ENCODE peak calls at places on chromosomes 6 and 20, in ten cellular contexts. A is mammary epithelial cell, F is psoas muscle, J is suprapubic skin, X is body of pancreas, U is GM06990, R is fibroblast of the aortic adventitia, K is fibroblast of pulmonary artery, G is cardiac muscle cell, H is foreskin fibroblast. O is an unnamed sample.

GRCh38 chr20:32017711-32018251 is 7.5 kb downstream of the CCM2L start:
- DNase-seq in X (peak), R (no peak), A (peak), K (no peak), F (no peak), J (no peak), U (no peak), G (peak), H (no peak), O (no peak)

GRCh38 chr6:20921533-20921932 is 387.3 kb downstream of the CDKAL1 start:
- DNase-seq in F (no peak), K (peak), R (peak), U (no peak), H (peak), A (no peak), X (no peak), J (no peak), G (no peak), O (peak)

GRCh38 chr6:21800948-21801438 is 207.4 kb downstream of the SOX4 start:
- DNase-seq in H (peak), A (no peak), G (no peak), X (no peak), K (peak), F (no peak), R (no peak), U (no peak), J (no peak), O (peak)

GRCh38 chr6:108074359-108075144 is at the start of gene OSTM1:
- DNase-seq in A (peak), K (peak), X (peak), R (peak), G (peak), U (peak), J (peak), F (peak), H (peak), O (peak)

GRCh38 chr6:152459245-152459644 is 177.9 kb downstream of the SYNE1 start:
- DNase-seq in K (no peak), X (no peak), H (no peak), R (no peak), G (no peak), U (no peak), J (no peak), F (no peak), A (no peak), O (no peak)

GRCh38 chr20:10857362-10858070 is 183.7 kb upstream of the JAG1 start:
- DNase-seq in U (no peak), H (peak), X (peak), K (peak), F (no peak), R (peak), A (peak), G (no peak), J (no peak), O (peak)

GRCh38 chr20:17785007-17785406 is 85.2 kb downstream of the BANF2 start:
- DNase-seq in J (no peak), A (no peak), K (no peak), G (no peak), R (no peak), X (no peak), F (no peak), H (no peak), U (no peak), O (no peak)

GRCh38 chr20:56429496-56429895 is 17.4 kb downstream of the CASS4 start:
- DNase-seq in R (peak), X (no peak), G (no peak), H (peak), F (no peak), A (no peak), K (peak), U (no peak), J (no peak), O (peak)

GRCh38 chr6:20302702-20303251 is 90.5 kb upstream of the MBOAT1 start:
- DNase-seq in F (no peak), A (no peak), R (no peak), J (no peak), K (peak), X (no peak), G (peak), U (no peak), H (peak), O (peak)

GRCh38 chr6:28240517-28240916 is 11.6 kb downstream of the ZKSCAN4 start:
- DNase-seq in X (no peak), R (no peak), H (peak), G (no peak), F (no peak), J (no peak), U (no peak), K (no peak), A (no peak), O (no peak)

GRCh38 chr20:57060407-57061057 is 205.9 kb downstream of the BMP7 start:
- DNase-seq in X (no peak), U (no peak), A (peak), K (no peak), R (no peak), G (no peak), F (no peak), H (no peak), J (no peak), O (no peak)

GRCh38 chr6:81439417-81439816 is 313.1 kb downstream of the TENT5A start:
- DNase-seq in J (no peak), A (no peak), G (no peak), H (no peak), R (no peak), U (no peak), X (no peak), K (no peak), F (no peak), O (no peak)

GRCh38 chr20:47453167-47453782 is 48.4 kb upstream of the NCOA3 start:
- DNase-seq in G (no peak), H (peak), J (no peak), A (peak), U (peak), F (no peak), X (no peak), K (peak), R (peak), O (peak)

GRCh38 chr6:148831531-148831930 is 84.7 kb downstream of the UST start:
- DNase-seq in K (peak), A (peak), F (no peak), R (peak), H (no peak), G (no peak), J (no peak), U (no peak), X (no peak), O (no peak)

DNA sequence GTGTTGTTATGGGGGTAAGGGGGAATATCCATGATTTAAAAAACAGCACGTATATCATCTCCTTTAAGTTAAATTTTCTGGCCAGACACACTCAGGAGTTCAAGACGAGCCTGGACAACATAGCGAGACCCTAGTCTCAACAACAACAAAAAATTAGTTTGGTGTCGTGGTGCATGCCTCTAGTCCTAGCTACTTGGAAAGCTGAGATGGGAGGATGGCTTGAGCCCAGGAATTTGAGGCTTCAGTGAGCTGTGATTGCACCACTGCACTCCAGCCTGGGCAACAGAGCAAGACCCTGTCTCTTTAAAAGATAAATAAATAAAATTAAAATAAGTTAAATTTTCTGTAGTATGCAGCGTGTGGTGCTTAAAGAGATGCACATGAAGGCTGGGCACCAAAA is 31.5 kb upstream of the SRSF6 start:
- DNase-seq in U (no peak), H (no peak), X (no peak), A (no peak), J (no peak), G (no peak), K (no peak), R (no peak), F (no peak), O (no peak)
- H3K4me3 ChIP-seq in U (no peak), H (no peak), X (no peak), A (no peak), J (no peak), G (no peak), K (no peak), R (no peak), F (no peak), O (no peak)

GRCh38 chr20:20832715-20833114 is 120.3 kb upstream of the RALGAPA2 start:
- DNase-seq in H (no peak), G (no peak), J (no peak), X (no peak), A (no peak), U (no peak), R (no peak), F (no peak), K (no peak), O (no peak)
- TF ChIP-seq CTCF in H (no peak), G (no peak), J (no peak), X (no peak), A (no peak), U (no peak), R (no peak), F (no peak), K (no peak), O (no peak)

GRCh38 chr6:96015791-96016776 is at the start of gene FUT9:
- DNase-seq in R (no peak), X (peak), K (no peak), H (no peak), A (no peak), F (no peak), G (peak), J (peak), U (no peak), O (no peak)
- H3K4me3 ChIP-seq in R (no peak), X (peak), K (no peak), H (no peak), A (no peak), F (no peak), G (peak), J (peak), U (no peak), O (no peak)

GRCh38 chr6:100078509-100078908 is 84.5 kb upstream of the MCHR2 start:
- DNase-seq in X (no peak), K (peak), F (peak), R (peak), G (peak), J (no peak), H (peak), A (peak), U (no peak), O (peak)
- TF ChIP-seq CTCF in X (peak), K (peak), F (peak), R (peak), G (peak), J (peak), H (peak), A (peak), U (peak), O (peak)

DNA sequence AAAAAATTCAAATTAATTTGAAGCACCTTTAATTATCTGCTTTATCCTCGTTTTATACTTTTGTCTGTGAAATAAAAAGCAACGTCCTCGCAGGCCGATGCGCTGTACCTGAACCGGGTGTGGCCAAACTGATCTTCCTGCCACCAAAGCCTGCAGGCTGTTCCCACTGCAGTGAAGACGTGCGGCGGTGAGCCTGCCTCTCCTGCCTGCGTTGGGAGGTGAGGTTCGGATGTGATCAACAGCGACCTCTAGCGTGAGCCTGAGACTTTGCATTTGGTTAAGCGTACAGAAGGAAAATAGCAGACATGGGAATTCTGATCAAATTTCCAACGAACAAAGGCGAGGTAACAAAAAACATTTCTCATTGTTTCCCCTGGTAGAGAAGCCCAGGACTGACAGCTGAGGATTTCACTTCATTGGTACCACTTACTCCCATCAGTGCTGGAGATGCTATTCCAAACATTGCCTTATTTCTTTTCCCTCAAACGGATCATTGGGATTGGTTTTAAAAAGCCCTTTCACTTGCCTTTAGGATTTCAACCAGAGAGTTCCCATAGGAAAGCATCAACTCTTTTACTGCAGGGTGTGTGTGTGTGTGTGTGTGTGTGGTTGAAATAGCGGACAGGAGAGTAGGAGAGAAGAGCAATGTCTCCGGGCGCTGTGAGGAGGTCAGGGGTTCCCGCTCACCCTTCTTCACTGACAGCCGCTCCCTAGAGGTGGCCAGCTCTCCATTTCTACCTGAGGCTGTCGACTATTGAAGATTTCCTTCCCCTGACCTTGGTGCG is 56.6 kb upstream of the CCN6 start:
- DNase-seq in G (peak), K (peak), X (peak), H (peak), J (peak), U (peak), R (peak), F (peak), A (peak), O (peak)
- H3K4me3 ChIP-seq in G (no peak), K (no peak), X (no peak), H (no peak), J (no peak), U (no peak), R (peak), F (peak), A (no peak), O (peak)

GRCh38 chr20:3765171-3765887 is 2.2 kb downstream of the ADISSP start:
- DNase-seq in K (no peak), U (no peak), X (no peak), J (no peak), R (no peak), H (no peak), G (no peak), A (no peak), F (no peak), O (no peak)

GRCh38 chr20:3768342-3769130 is 983 bp upstream of the ADISSP start:
- DNase-seq in F (peak), K (peak), U (peak), X (peak), A (peak), R (peak), G (peak), J (peak), H (peak), O (peak)

GRCh38 chr20:3766381-3766780 is 1.2 kb downstream of the ADISSP start:
- DNase-seq in K (no peak), F (no peak), G (no peak), X (no peak), U (no peak), J (no peak), A (no peak), R (no peak), H (no peak), O (no peak)

GRCh38 chr20:3766832-3767433 is 620 bp downstream of the ADISSP start:
- DNase-seq in J (peak), U (no peak), R (no peak), H (peak), X (no peak), A (no peak), G (peak), K (no peak), F (no peak), O (no peak)

GRCh38 chr20:3767434-3768341 is at the start of gene ADISSP:
- DNase-seq in R (peak), H (peak), F (peak), K (peak), G (peak), X (peak), U (peak), A (peak), J (peak), O (peak)
- TF ChIP-seq CTCF in R (no peak), H (no peak), F (peak), K (peak), G (peak), X (no peak), U (peak), A (no peak), J (no peak), O (no peak)

GRCh38 chr6:151240036-151240685 is 394 bp downstream of the AKAP12 start:
- DNase-seq in F (peak), H (peak), X (peak), K (peak), A (peak), J (peak), G (peak), U (peak), R (peak), O (peak)

GRCh38 chr6:151242420-151242841 is 2.7 kb downstream of the AKAP12 start:
- DNase-seq in H (peak), F (no peak), G (no peak), R (peak), K (peak), J (no peak), A (no peak), U (no peak), X (no peak), O (peak)

GRCh38 chr6:151239603-151240035 is at the start of gene AKAP12:
- DNase-seq in G (peak), U (peak), K (peak), J (peak), R (peak), A (no peak), X (no peak), H (peak), F (peak), O (peak)

GRCh38 chr6:151240861-151241642 is 1.3 kb downstream of the AKAP12 start:
- DNase-seq in G (peak), U (peak), A (peak), H (peak), X (peak), K (peak), R (peak), J (peak), F (peak), O (peak)

DNA sequence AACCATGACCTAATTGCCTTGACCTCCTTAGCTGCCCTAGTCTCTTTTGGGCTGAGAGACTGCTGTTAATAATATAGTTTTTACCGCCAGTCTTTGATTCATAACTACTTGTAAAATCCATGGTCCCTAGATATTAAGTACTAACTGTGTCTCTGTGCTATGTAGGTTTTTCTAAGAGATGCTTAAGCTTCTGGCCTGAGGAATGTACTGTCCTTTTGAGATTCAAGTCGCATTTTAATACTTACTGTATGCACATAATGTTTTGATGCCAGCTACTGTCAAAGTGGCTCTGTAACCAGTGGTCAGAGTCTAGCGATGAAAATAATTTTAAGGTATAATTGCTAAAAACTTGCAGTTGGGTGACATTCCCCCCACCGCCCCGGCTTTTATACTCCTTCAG is 2.1 kb downstream of the AKAP12 start:
- DNase-seq in H (peak), K (no peak), U (no peak), F (no peak), G (no peak), J (no peak), R (peak), X (no peak), A (no peak), O (no peak)
- H3K4me3 ChIP-seq in H (peak), K (peak), U (no peak), F (peak), G (peak), J (peak), R (peak), X (no peak), A (peak), O (peak)

DNA sequence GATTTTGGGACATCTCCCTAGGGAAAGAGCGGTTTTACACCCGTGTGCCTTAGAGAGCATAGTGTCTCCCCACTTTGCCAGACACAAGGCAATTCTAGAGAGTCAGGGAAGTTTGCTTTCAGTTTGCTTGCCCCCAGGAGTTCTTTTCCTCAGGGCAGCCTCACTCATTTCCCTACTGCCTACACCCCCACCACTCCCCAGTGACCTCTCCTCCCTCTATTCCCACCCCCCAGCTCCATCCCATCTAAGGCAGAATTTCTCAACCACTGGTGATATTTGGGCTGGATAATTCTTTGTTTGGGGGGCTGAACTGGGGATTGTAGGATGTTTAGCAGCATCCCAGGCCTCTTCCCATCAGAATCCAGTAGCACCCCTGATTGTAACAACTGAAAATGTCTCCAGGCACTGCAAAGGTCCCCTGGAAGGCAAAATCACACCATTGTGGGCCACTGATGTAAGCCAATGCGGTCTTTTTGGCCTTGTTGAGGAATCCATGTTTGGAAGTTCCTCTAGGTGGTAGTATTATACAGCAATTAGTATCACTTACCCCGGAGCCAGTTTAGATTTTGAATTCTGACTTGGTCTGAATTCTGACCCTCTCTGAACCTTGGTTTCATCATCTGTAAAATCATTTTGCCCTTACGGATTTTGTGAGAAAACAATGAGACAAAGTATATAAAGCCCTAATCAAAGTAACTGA is 1.3 kb downstream of the EPPIN start:
- DNase-seq in F (no peak), J (no peak), K (peak), R (peak), U (no peak), X (no peak), A (peak), H (peak), G (peak), O (peak)
- TF ChIP-seq CTCF in F (peak), J (peak), K (peak), R (peak), U (no peak), X (peak), A (peak), H (peak), G (peak), O (peak)

DNA sequence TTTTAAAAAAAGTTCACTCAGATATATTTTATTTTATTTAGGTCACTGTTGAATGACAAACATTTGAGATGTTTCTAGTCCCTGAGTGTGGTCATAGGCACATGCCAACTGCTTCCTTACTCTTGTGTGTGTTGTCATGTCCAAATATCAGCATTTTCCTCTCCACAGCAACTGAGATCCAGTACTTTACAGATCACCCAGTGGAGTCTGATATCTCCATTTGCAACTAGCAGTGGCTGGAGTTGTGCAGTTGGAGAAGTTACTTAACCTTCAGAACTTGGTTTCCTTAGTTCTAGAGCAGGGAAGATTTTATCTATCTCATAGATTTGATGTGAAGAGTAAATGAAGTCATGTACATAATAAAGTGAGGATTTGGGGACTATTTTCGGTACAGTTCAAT is 101.3 kb downstream of the MYB start:
- DNase-seq in R (no peak), J (no peak), X (no peak), A (no peak), K (no peak), G (no peak), F (no peak), H (no peak), U (no peak), O (no peak)
- H3K4me3 ChIP-seq in R (no peak), J (no peak), X (no peak), A (no peak), K (no peak), G (no peak), F (no peak), H (no peak), U (no peak), O (no peak)

O was measured in fibroblast of mammary gland.